ENCODE peak calls at places on chromosomes 4 and X, in nine cellular contexts. C is NCI-H187 treated with DMSO at 0.1 percent for 48 hours, U is EL, I is AG08395, H is fibroblast of the aortic adventitia, X is Peyer's patch, M is NCI-H2081, P is stromal cell of bone marrow, Z is posterior vena cava. O is an unnamed sample.

GRCh38 chrX:17535229-17535628 is 160.2 kb downstream of the NHS start:
- DNase-seq in C (no peak), U (peak), I (peak), H (peak), X (no peak), M (no peak), P (no peak), Z (no peak), O (peak)

GRCh38 chrX:40260123-40260751 is 162.5 kb upstream of the BCOR start:
- DNase-seq in C (no peak), U (peak), I (peak), H (no peak), X (no peak), M (no peak), P (no peak), Z (no peak), O (no peak)

GRCh38 chr4:168509786-168510185 is 12.9 kb downstream of the PALLD start:
- DNase-seq in C (no peak), U (no peak), I (peak), H (peak), X (no peak), M (no peak), P (no peak), Z (no peak), O (no peak)

GRCh38 chrX:134484039-134484438 is 24.1 kb downstream of the HPRT1 start:
- DNase-seq in C (no peak), U (peak), I (peak), H (peak), X (no peak), M (peak), P (peak), Z (no peak), O (no peak)

GRCh38 chr4:121696140-121696640 is 590 bp downstream of the ANXA5 start:
- DNase-seq in C (no peak), U (peak), I (peak), H (peak), X (peak), M (peak), P (peak), Z (peak), O (peak)

GRCh38 chrX:153778684-153779101 is 2.1 kb upstream of the SRPK3 start:
- DNase-seq in C (no peak), U (no peak), I (no peak), H (no peak), X (no peak), M (no peak), P (no peak), Z (no peak), O (no peak)

GRCh38 chr4:90126805-90127204 is 389 bp upstream of the CCSER1 start:
- DNase-seq in C (no peak), U (no peak), I (no peak), H (no peak), X (no peak), M (no peak), P (no peak), Z (no peak), O (no peak)

GRCh38 chrX:154396948-154397887 is 959 bp upstream of the RPL10 start:
- DNase-seq in C (no peak), U (peak), I (peak), H (peak), X (peak), M (peak), P (no peak), Z (peak), O (peak)

GRCh38 chr4:168221298-168221697 is 97.3 kb downstream of the DDX60 start:
- DNase-seq in C (no peak), U (peak), I (peak), H (peak), X (no peak), M (peak), P (peak), Z (no peak), O (no peak)

GRCh38 chr4:176538217-176538925 is 218.6 kb downstream of the SPCS3 start:
- DNase-seq in C (no peak), U (peak), I (peak), H (peak), X (no peak), M (no peak), P (peak), Z (no peak), O (no peak)

GRCh38 chr4:138053601-138054322 is 188.4 kb downstream of the SLC7A11 start:
- DNase-seq in C (no peak), U (peak), I (peak), H (peak), X (no peak), M (no peak), P (peak), Z (no peak), O (no peak)

GRCh38 chr4:25993564-25994185 is 79.7 kb downstream of the SMIM20 start:
- DNase-seq in C (no peak), U (peak), I (no peak), H (peak), X (peak), M (no peak), P (no peak), Z (no peak), O (peak)

GRCh38 chrX:69285881-69286545 is 120.8 kb upstream of the PJA1 start:
- DNase-seq in C (no peak), U (peak), I (peak), H (peak), X (peak), M (peak), P (no peak), Z (peak), O (peak)

GRCh38 chrX:41082783-41083182 is 2.5 kb upstream of the USP9X start:
- DNase-seq in C (no peak), U (no peak), I (no peak), H (no peak), X (no peak), M (no peak), P (no peak), Z (no peak), O (no peak)

GRCh38 chrX:18424482-18425198 is 768 bp upstream of the CDKL5 start:
- DNase-seq in C (no peak), U (peak), I (no peak), H (peak), X (peak), M (peak), P (no peak), Z (no peak), O (peak)

GRCh38 chrX:97389761-97390192 is 506.1 kb downstream of the RPA4 start:
- DNase-seq in C (no peak), U (peak), I (peak), H (peak), X (no peak), M (no peak), P (peak), Z (no peak), O (no peak)

GRCh38 chrX:49915352-49916222 is 6.8 kb upstream of the CLCN5 start:
- DNase-seq in C (no peak), U (peak), I (peak), H (peak), X (peak), M (peak), P (no peak), Z (no peak), O (peak)

GRCh38 chr4:183681119-183681518 is 22.0 kb downstream of the TRAPPC11 start:
- DNase-seq in C (no peak), U (no peak), I (no peak), H (no peak), X (no peak), M (no peak), P (no peak), Z (no peak), O (no peak)